ENCODE peak calls at places on chromosome 13, in nine cellular contexts. I is Caco-2; A is astrocyte; V is NCI-H1105; Q is activated naive CD4-positive, alpha-beta T cell treated with anti-CD3 and anti-CD28 coated beads, Interleukin-2, amount 10 ng/mL, durations not matched to agents 7 days and 5 days; F is ELF-1; T is AG08395; Y is MV-4-11; X is T-helper 9 cell. D is an unnamed sample.
A peak's percentile ranks its signal among the peaks of the same experiment; 100 is the strongest.

GRCh38 chr13:82878536-82878935 is 1003.7 kb downstream of the SLITRK1 start:
- DNase-seq in T (no peak), A (peak; percentile 25), I (no peak), F (no peak), V (peak; percentile 85), X (no peak), Y (no peak), Q (no peak), D (no peak)

GRCh38 chr13:32811297-32811800 is 204.9 kb upstream of the KL start:
- DNase-seq in Q (peak; percentile 58), A (no peak), I (no peak), F (peak; percentile 58), T (peak; percentile 57), X (no peak), Y (peak; percentile 85), V (no peak), D (peak; percentile 34)

GRCh38 chr13:102724923-102725322 is 30.1 kb upstream of the METTL21C start:
- DNase-seq in Q (no peak), Y (peak; percentile 60), F (no peak), T (peak; percentile 67), I (peak; percentile 68), V (no peak), X (no peak), A (peak; percentile 3), D (peak; percentile 47)

GRCh38 chr13:48478401-48478800 is 54.5 kb downstream of the RCBTB2 start:
- DNase-seq in A (peak; percentile 10), V (no peak), I (no peak), X (no peak), F (no peak), Y (peak; percentile 11), Q (no peak), T (peak; percentile 5), D (no peak)

GRCh38 chr13:42720116-42720857 is 61.1 kb upstream of the FAM216B start:
- DNase-seq in V (no peak), I (peak; percentile 52), T (peak; percentile 90), F (no peak), X (no peak), Q (no peak), Y (peak; percentile 99), A (peak; percentile 96), D (no peak)

GRCh38 chr13:22061371-22061805 is 390.5 kb downstream of the FGF9 start:
- DNase-seq in F (peak; percentile 77), Q (peak; percentile 48), Y (no peak), X (peak; percentile 34), V (no peak), A (no peak), T (no peak), I (peak; percentile 32), D (no peak)

GRCh38 chr13:103133551-103133950 is 67.3 kb upstream of the SLC10A2 start:
- DNase-seq in I (no peak), V (peak; percentile 26), Y (no peak), Q (no peak), A (no peak), F (no peak), T (no peak), X (no peak), D (no peak)

GRCh38 chr13:110397445-110397844 is 90.4 kb downstream of the COL4A2 start:
- DNase-seq in Y (no peak), I (no peak), V (no peak), F (no peak), A (peak; percentile 91), T (peak; percentile 38), Q (no peak), X (no peak), D (no peak)

GRCh38 chr13:113879017-113879416 is 15.1 kb upstream of the GAS6 start:
- DNase-seq in Q (no peak), V (peak; percentile 78), X (no peak), A (no peak), T (no peak), I (no peak), Y (no peak), F (no peak), D (no peak)

GRCh38 chr13:36344173-36344572 is 2.0 kb downstream of the SPART start:
- DNase-seq in Y (peak; percentile 74), X (no peak), F (no peak), T (peak; percentile 14), V (no peak), I (no peak), Q (no peak), A (no peak), D (no peak)

GRCh38 chr13:53151692-53152421 is 123.2 kb downstream of the OLFM4 start:
- DNase-seq in T (peak; percentile 10), V (peak; percentile 41), Q (peak; percentile 43), F (peak; percentile 80), X (no peak), I (peak; percentile 59), Y (peak; percentile 66), A (no peak), D (peak; percentile 82)

GRCh38 chr13:99307648-99308339 is 595 bp upstream of the GPR183 start:
- DNase-seq in Y (peak; percentile 69), V (no peak), X (peak; percentile 36), F (peak; percentile 23), T (peak; percentile 68), A (peak; percentile 87), Q (peak; percentile 65), I (no peak), D (no peak)

GRCh38 chr13:93004919-93005318 is 221.7 kb upstream of the GPC6 start:
- DNase-seq in F (peak; percentile 21), Y (no peak), T (no peak), Q (no peak), A (no peak), V (no peak), X (no peak), I (no peak), D (peak; percentile 35)

GRCh38 chr13:101624210-101624922 is 171.9 kb downstream of the ITGBL1 start:
- DNase-seq in X (no peak), T (no peak), A (no peak), Y (no peak), V (no peak), F (no peak), Q (no peak), I (no peak), D (no peak)

GRCh38 chr13:72973234-72973633 is 85.6 kb upstream of the KLF5 start:
- DNase-seq in X (no peak), Q (no peak), Y (no peak), I (no peak), A (no peak), T (no peak), F (no peak), V (no peak), D (no peak)

GRCh38 chr13:107367258-107367657 is 799.3 kb upstream of the ARGLU1 start:
- DNase-seq in A (peak; percentile 25), I (no peak), F (no peak), Q (no peak), X (no peak), Y (no peak), T (no peak), V (no peak), D (no peak)

GRCh38 chr13:109191422-109191821 is 562.0 kb downstream of the MYO16 start:
- DNase-seq in Q (no peak), T (no peak), X (no peak), F (no peak), A (no peak), I (no peak), Y (no peak), V (no peak), D (no peak)

GRCh38 chr13:78700121-78700910 is 41.4 kb upstream of the OBI1 start:
- DNase-seq in V (peak; percentile 24), I (no peak), T (no peak), X (no peak), Y (no peak), F (no peak), Q (no peak), A (peak; percentile 62), D (no peak)

GRCh38 chr13:41019578-41020347 is 647 bp upstream of the ELF1 start:
- DNase-seq in Q (no peak), A (no peak), F (no peak), V (no peak), I (peak; percentile 36), Y (no peak), X (no peak), T (no peak), D (peak; percentile 45)

GRCh38 chr13:48192536-48192935 is 40.5 kb upstream of the ITM2B start:
- DNase-seq in F (no peak), Q (no peak), Y (no peak), T (no peak), I (no peak), V (no peak), X (no peak), A (no peak), D (no peak)

GRCh38 chr13:31929031-31929770 is 102.4 kb upstream of the FRY start:
- DNase-seq in F (no peak), I (no peak), X (no peak), Y (no peak), T (no peak), V (no peak), A (no peak), Q (no peak), D (no peak)

GRCh38 chr13:46341112-46341711 is 45.8 kb downstream of the RUBCNL start:
- DNase-seq in Q (no peak), X (no peak), V (no peak), I (no peak), A (peak; percentile 58), F (no peak), Y (peak; percentile 92), T (peak; percentile 60), D (no peak)

GRCh38 chr13:108218044-108218974 is at the start of gene ABHD13:
- DNase-seq in F (peak; percentile 95), Y (peak; percentile 86), V (peak; percentile 98), A (peak; percentile 75), T (peak; percentile 96), I (peak; percentile 95), X (peak; percentile 85), Q (peak; percentile 93), D (peak; percentile 96)

GRCh38 chr13:74145249-74145970 is 11.2 kb upstream of the KLF12 start:
- DNase-seq in Q (no peak), T (peak; percentile 32), F (no peak), A (peak; percentile 79), I (no peak), Y (no peak), X (no peak), V (no peak), D (no peak)

GRCh38 chr13:51856998-51857397 is 4.8 kb upstream of the CCDC70 start:
- DNase-seq in X (no peak), F (no peak), I (peak; percentile 38), Q (no peak), Y (no peak), A (no peak), V (no peak), T (no peak), D (no peak)

GRCh38 chr13:84927442-84928169 is 871.6 kb downstream of the SLITRK6 start:
- DNase-seq in T (no peak), Q (no peak), X (no peak), V (no peak), Y (no peak), A (no peak), F (peak; percentile 3), I (no peak), D (no peak)

GRCh38 chr13:47990920-47991466 is 10.1 kb downstream of the SUCLA2 start:
- DNase-seq in A (no peak), T (no peak), V (no peak), F (no peak), I (peak; percentile 11), Q (no peak), Y (no peak), X (no peak), D (no peak)

GRCh38 chr13:63944896-63945295 is 2529.2 kb upstream of the PCDH20 start:
- DNase-seq in Y (no peak), I (no peak), T (no peak), X (no peak), V (no peak), A (no peak), Q (no peak), F (no peak), D (no peak)

GRCh38 chr13:50230365-50230978 is 215.2 kb downstream of the KCNRG start:
- DNase-seq in X (no peak), Y (peak; percentile 96), I (peak; percentile 12), V (no peak), A (peak; percentile 51), F (no peak), T (no peak), Q (no peak), D (no peak)

D was measured in NAMALWA.